ENCODE peak calls at places on chromosomes 1 and 21, in five cellular contexts. D is fibroblast of villous mesenchyme, S is WERI-Rb-1, P is AG09309, G is IMR-90. K is an unnamed sample.

GRCh38 chr1:11981378-11982009 is 1.2 kb downstream of the MFN2 start:
- DNase-seq in D (no peak), S (no peak), P (no peak), G (no peak), K (no peak)

GRCh38 chr1:6688001-6688400 is 13.6 kb downstream of the DNAJC11 start:
- DNase-seq in D (no peak), S (no peak), P (no peak), G (peak), K (no peak)

GRCh38 chr1:8987881-8988617 is 38.2 kb downstream of the SLC2A7 start:
- DNase-seq in D (peak), S (peak), P (no peak), G (peak), K (no peak)

GRCh38 chr1:68313736-68314594 is 81.6 kb upstream of the WLS start:
- DNase-seq in D (no peak), S (no peak), P (no peak), G (no peak), K (no peak)

GRCh38 chr21:45040114-45040715 is 34.2 kb upstream of the ADARB1 start:
- DNase-seq in D (no peak), S (no peak), P (no peak), G (no peak), K (no peak)

GRCh38 chr1:187203257-187203656 is 374.5 kb downstream of the PLA2G4A start:
- DNase-seq in D (peak), S (no peak), P (no peak), G (peak), K (no peak)

GRCh38 chr1:31984419-31985347 is 29.0 kb upstream of the KHDRBS1 start:
- DNase-seq in D (no peak), S (no peak), P (no peak), G (peak), K (no peak)

GRCh38 chr1:110050602-110051261 is 16.3 kb downstream of the STRIP1 start:
- DNase-seq in D (no peak), S (no peak), P (no peak), G (peak), K (no peak)

GRCh38 chr1:170030212-170030611 is 44.3 kb downstream of the KIFAP3 start:
- DNase-seq in D (no peak), S (no peak), P (no peak), G (no peak), K (no peak)

GRCh38 chr21:34523019-34523418 is 11.0 kb upstream of the KCNE1 start:
- DNase-seq in D (no peak), S (no peak), P (no peak), G (no peak), K (no peak)

GRCh38 chr1:45097944-45098343 is 85.9 kb downstream of the UROD start:
- DNase-seq in D (peak), S (no peak), P (no peak), G (no peak), K (no peak)

DNA sequence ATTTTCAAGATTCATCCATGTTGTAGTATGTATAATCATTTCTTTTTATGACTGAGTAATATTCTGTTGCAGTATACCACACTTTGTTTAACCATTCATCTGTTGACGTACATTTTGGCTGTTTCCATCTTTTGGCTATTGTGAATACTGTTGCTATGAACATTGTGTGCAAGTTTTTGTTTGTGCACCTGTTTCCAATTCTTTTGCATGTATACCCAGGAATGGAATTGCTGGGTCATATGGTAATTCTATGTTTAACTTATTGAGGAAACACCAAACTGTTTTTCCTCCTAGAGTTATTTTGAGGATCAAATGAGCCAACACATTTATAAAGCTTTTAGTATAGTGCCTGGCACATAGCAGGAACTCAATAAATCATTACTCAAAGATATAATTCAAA is 49.2 kb upstream of the MAN1A2 start:
- DNase-seq in D (no peak), S (no peak), P (no peak), G (no peak), K (no peak)
- H3K4me3 ChIP-seq in D (no peak), S (no peak), P (no peak), G (no peak), K (no peak)

GRCh38 chr1:4494558-4494957 is 159.9 kb upstream of the AJAP1 start:
- DNase-seq in D (no peak), S (peak), P (no peak), G (no peak), K (no peak)
- TF ChIP-seq CTCF in D (no peak), S (peak), P (no peak), G (no peak), K (no peak)

GRCh38 chr21:31298618-31299269 is 45.3 kb downstream of the TIAM1 start:
- DNase-seq in D (no peak), S (no peak), P (no peak), G (no peak), K (no peak)

GRCh38 chr21:31294691-31295090 is 49.4 kb downstream of the TIAM1 start:
- DNase-seq in D (no peak), S (no peak), P (no peak), G (no peak), K (no peak)

GRCh38 chr21:31293986-31294385 is 50.1 kb downstream of the TIAM1 start:
- DNase-seq in D (peak), S (no peak), P (peak), G (peak), K (peak)

GRCh38 chr21:31295676-31296075 is 48.4 kb downstream of the TIAM1 start:
- DNase-seq in D (no peak), S (no peak), P (no peak), G (no peak), K (no peak)

GRCh38 chr21:31299291-31300147 is 44.5 kb downstream of the TIAM1 start:
- DNase-seq in D (no peak), S (no peak), P (no peak), G (no peak), K (no peak)
- H3K4me3 ChIP-seq in D (no peak), S (no peak), P (no peak), G (no peak), K (no peak)

GRCh38 chr1:107523061-107523460 is 382.2 kb downstream of the NTNG1 start:
- DNase-seq in D (no peak), S (no peak), P (no peak), G (no peak), K (no peak)
- TF ChIP-seq CTCF in D (no peak), S (no peak), P (no peak), G (no peak), K (no peak)